ENCODE peak calls at places on chromosomes 11 and 22, in six cellular contexts. S, J, P, Y, K and A are unnamed samples.

GRCh38 chr11:64276653-64277431 is 7.6 kb downstream of the BAD start:
- DNase-seq in S (no peak), J (peak; percentile 53), P (no peak), Y (no peak), K (no peak), A (no peak)

GRCh38 chr11:16749666-16750065 is 11.2 kb downstream of the C11orf58 start:
- DNase-seq in S (no peak), J (no peak), P (no peak), Y (no peak), K (no peak), A (no peak)

GRCh38 chr11:27481992-27482391 is 9.4 kb upstream of the LGR4 start:
- DNase-seq in S (no peak), J (no peak), P (no peak), Y (no peak), K (no peak), A (no peak)

GRCh38 chr11:86370922-86371614 is 3.6 kb upstream of the CCDC81 start:
- DNase-seq in S (no peak), J (no peak), P (no peak), Y (no peak), K (no peak), A (no peak)

GRCh38 chr11:73308963-73309960 is 1.2 kb downstream of the ARHGEF17 start:
- DNase-seq in S (peak; percentile 95), J (peak; percentile 94), P (peak; percentile 84), Y (no peak), K (peak; percentile 82), A (peak; percentile 94)

GRCh38 chr11:111344032-111344431 is 35.0 kb downstream of the POU2AF1 start:
- DNase-seq in S (peak; percentile 63), J (peak; percentile 56), P (no peak), Y (no peak), K (peak; percentile 64), A (no peak)

GRCh38 chr11:78318321-78318720 is 99.3 kb downstream of the GAB2 start:
- DNase-seq in S (no peak), J (no peak), P (no peak), Y (no peak), K (no peak), A (no peak)

GRCh38 chr11:71112990-71113389 is 139.4 kb downstream of the SHANK2 start:
- DNase-seq in S (no peak), J (no peak), P (no peak), Y (no peak), K (no peak), A (no peak)

GRCh38 chr22:32411388-32411787 is 659 bp downstream of the RTCB start:
- DNase-seq in S (no peak), J (no peak), P (no peak), Y (no peak), K (no peak), A (no peak)

GRCh38 chr11:1228183-1228821 is 5.4 kb downstream of the MUC5B start:
- DNase-seq in S (peak; percentile 20), J (peak; percentile 42), P (no peak), Y (no peak), K (no peak), A (no peak)

GRCh38 chr11:746289-747175 is 732 bp upstream of the TALDO1 start:
- DNase-seq in S (no peak), J (no peak), P (no peak), Y (peak; percentile 40), K (no peak), A (no peak)

GRCh38 chr22:37898441-37899181 is 7.5 kb upstream of the MICALL1 start:
- DNase-seq in S (no peak), J (peak; percentile 71), P (no peak), Y (no peak), K (no peak), A (peak; percentile 71)

GRCh38 chr11:128026596-128026995 is 560.8 kb downstream of the ETS1 start:
- DNase-seq in S (no peak), J (no peak), P (no peak), Y (no peak), K (no peak), A (peak; percentile 49)

GRCh38 chr11:38089728-38090127 is 1491.7 kb upstream of the RAG2 start:
- DNase-seq in S (no peak), J (no peak), P (peak; percentile 9), Y (no peak), K (no peak), A (no peak)

GRCh38 chr11:60528934-60529333 is 13.7 kb downstream of the MS4A13 start:
- DNase-seq in S (no peak), J (no peak), P (no peak), Y (no peak), K (no peak), A (no peak)

GRCh38 chr22:35567214-35567792 is 26.7 kb downstream of the RASD2 start:
- DNase-seq in S (no peak), J (no peak), P (no peak), Y (no peak), K (no peak), A (no peak)

GRCh38 chr22:19715286-19715939 is 1.1 kb downstream of the SEPTIN5 start:
- DNase-seq in S (peak; percentile 22), J (no peak), P (no peak), Y (no peak), K (no peak), A (no peak)

GRCh38 chr11:60942970-60943565 is 8.9 kb downstream of the SLC15A3 start:
- DNase-seq in S (no peak), J (no peak), P (no peak), Y (no peak), K (no peak), A (no peak)

GRCh38 chr11:3046641-3047040 is 10.6 kb downstream of the CARS1 start:
- DNase-seq in S (no peak), J (no peak), P (no peak), Y (no peak), K (no peak), A (no peak)

GRCh38 chr22:47678667-47679287 is 916.3 kb downstream of the TBC1D22A start:
- DNase-seq in S (no peak), J (no peak), P (peak; percentile 28), Y (no peak), K (no peak), A (no peak)

GRCh38 chr11:123107945-123108344 is 46.0 kb upstream of the HSPA8 start:
- DNase-seq in S (no peak), J (no peak), P (no peak), Y (no peak), K (no peak), A (no peak)

GRCh38 chr11:75450236-75450635 is 17.2 kb upstream of the KLHL35 start:
- DNase-seq in S (no peak), J (no peak), P (no peak), Y (no peak), K (no peak), A (no peak)

GRCh38 chr22:25838960-25839741 is 97.2 kb downstream of the MYO18B start:
- DNase-seq in S (no peak), J (no peak), P (no peak), Y (no peak), K (no peak), A (peak; percentile 2)

GRCh38 chr22:24423519-24424000 is 3.8 kb upstream of the ADORA2A start:
- DNase-seq in S (peak; percentile 62), J (peak; percentile 82), P (no peak), Y (peak; percentile 43), K (no peak), A (no peak)

DNA sequence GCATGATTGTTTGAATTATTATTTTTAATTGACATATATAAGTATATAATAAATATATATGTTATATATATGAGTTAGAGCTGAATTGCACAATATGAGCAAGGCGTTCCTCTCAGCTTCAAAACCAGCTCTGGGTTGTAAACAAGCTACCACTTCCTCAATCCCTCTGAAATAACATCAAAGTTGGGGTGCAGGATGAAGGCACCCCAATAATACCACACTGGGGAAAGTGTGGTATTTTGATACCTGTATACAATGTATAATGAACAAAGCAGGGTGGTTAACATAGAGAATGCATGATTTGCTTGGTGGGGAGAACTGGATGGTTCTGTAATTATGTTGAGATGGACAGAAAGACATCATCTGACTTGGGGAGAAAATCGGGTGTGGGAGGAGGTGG is 1.7 kb upstream of the SORL1 start:
- DNase-seq in S (no peak), J (no peak), P (no peak), Y (peak; percentile 54), K (no peak), A (no peak)
- H3K4me1 ChIP-seq in S (no peaks in the 10 kb centered on the region), J (peaks cover 35% of the 10 kb centered on the region), P (no peaks in the 10 kb centered on the region), Y (peaks cover 73% of the 10 kb centered on the region), K (peaks cover 7% of the 10 kb centered on the region), A (peaks cover 2% of the 10 kb centered on the region)

DNA sequence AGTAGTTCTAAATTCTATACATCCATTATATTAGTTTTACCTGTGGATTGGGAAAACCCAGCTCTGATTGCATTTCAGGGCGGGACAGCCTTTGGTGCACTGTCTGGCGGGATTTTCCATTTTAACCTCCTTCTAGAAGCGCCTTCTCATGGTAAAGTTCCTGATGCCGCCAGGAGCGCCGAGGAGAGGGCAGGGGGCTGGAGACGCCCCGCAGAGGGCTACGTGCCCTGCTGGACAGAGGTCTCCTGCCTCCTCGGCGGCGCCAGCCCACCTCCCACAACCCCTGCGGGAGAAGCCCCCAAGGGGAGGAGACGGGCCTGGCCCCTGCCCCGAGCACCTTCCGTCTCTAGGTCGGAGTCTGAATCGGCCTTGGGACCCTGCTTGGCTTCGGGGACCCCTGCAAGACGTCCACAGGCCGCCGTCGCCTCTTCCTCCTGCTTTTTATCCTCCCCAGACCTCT is 1.2 kb upstream of the P2RX6 start:
- DNase-seq in S (no peak), J (no peak), P (no peak), Y (no peak), K (no peak), A (no peak)
- H3K4me3 ChIP-seq in S (peak overlapping the region; percentile 42), J (peak overlapping the region; percentile 60), P (peak overlapping the region; percentile 62), Y (peak overlapping the region; percentile 68), K (peak overlapping the region; percentile 63), A (peak overlapping the region; percentile 37)

DNA sequence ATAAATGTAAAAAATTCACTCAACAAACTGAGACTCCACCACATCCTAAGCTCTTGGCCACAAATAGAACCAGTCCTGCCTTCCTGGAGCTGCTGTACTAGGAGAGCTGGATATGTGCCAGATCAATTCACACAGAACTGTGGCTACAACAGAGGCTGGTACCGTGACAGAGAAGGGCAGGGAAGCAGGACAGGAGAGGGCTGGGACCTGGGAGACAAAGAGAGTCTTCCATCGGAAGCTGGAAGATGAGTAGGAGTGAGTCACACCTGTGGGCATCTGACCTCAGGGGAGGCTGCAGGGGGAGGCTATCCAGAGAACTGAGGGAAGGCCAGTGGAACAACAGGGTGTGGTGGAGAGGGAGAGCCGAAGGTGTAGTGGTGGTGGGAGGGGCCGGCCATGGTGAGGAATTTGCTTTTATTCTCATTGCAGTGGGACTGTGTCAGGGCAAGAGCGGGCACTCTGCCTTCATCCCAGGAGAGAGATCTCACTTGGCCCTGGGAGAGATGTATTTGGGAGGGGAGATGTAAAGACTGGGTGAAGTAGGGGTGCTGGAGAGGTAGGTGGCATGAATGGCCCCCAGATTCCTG is 1.9 kb upstream of the LTBP3 start:
- DNase-seq in S (peak; percentile 56), J (no peak), P (no peak), Y (no peak), K (no peak), A (peak; percentile 73)
- H3K4me1 ChIP-seq in S (peaks cover 31% of the 10 kb centered on the region), J (peaks cover 53% of the 10 kb centered on the region), P (peaks cover 36% of the 10 kb centered on the region), Y (peaks cover 47% of the 10 kb centered on the region), K (peaks cover 53% of the 10 kb centered on the region), A (peaks cover 62% of the 10 kb centered on the region)

GRCh38 chr11:79438631-79439429 is 2.0 kb downstream of the TENM4 start:
- DNase-seq in S (no peak), J (no peak), P (no peak), Y (no peak), K (peak; percentile 44), A (no peak)

GRCh38 chr11:79439430-79439892 is 1.4 kb downstream of the TENM4 start:
- DNase-seq in S (no peak), J (no peak), P (no peak), Y (no peak), K (peak; percentile 16), A (no peak)

GRCh38 chr11:79437274-79437980 is 3.4 kb downstream of the TENM4 start:
- DNase-seq in S (peak; percentile 71), J (peak; percentile 65), P (peak; percentile 48), Y (no peak), K (peak; percentile 43), A (no peak)

GRCh38 chr11:79437981-79438630 is 2.7 kb downstream of the TENM4 start:
- DNase-seq in S (peak; percentile 28), J (no peak), P (no peak), Y (no peak), K (peak; percentile 28), A (no peak)

GRCh38 chr11:79436911-79437273 is 3.9 kb downstream of the TENM4 start:
- DNase-seq in S (no peak), J (no peak), P (no peak), Y (no peak), K (no peak), A (no peak)
- H3K4me3 ChIP-seq in S (peak overlapping the region; percentile 48), J (peak overlapping the region; percentile 51), P (peak overlapping the region; percentile 80), Y (no peak overlapping the region), K (no peak overlapping the region), A (no peak overlapping the region)